ENCODE peak calls at places on chromosomes 6 and 20, in nine cellular contexts. J is erythroblast, K is T-helper 1 cell, E is NCI-H345, H is AG08395, M is GDM1, F is small intestine, P is activated gamma-delta T cell treated with Interleukin-2 at 50 U/mL for 16 hours, Q is hepatocyte. R is an unnamed sample.

GRCh38 chr20:43459022-43459942 is 1.6 kb downstream of the SRSF6 start:
- DNase-seq in F (peak), Q (no peak), J (peak), H (no peak), M (no peak), P (no peak), K (peak), E (no peak), R (no peak)

GRCh38 chr6:98657764-98658163 is 176.6 kb upstream of the POU3F2 start:
- DNase-seq in J (peak), F (peak), E (no peak), M (peak), K (no peak), H (peak), Q (peak), P (no peak), R (peak)

GRCh38 chr6:48177786-48178185 is 66.8 kb upstream of the PTCHD4 start:
- DNase-seq in E (no peak), H (no peak), J (no peak), M (no peak), P (no peak), F (no peak), K (no peak), Q (no peak), R (no peak)

GRCh38 chr20:37386505-37387201 is 40.7 kb downstream of the SRC start:
- DNase-seq in K (no peak), H (no peak), J (no peak), E (no peak), P (no peak), Q (peak), F (no peak), M (no peak), R (no peak)

GRCh38 chr6:90028995-90029635 is 134.8 kb downstream of the GJA10 start:
- DNase-seq in H (no peak), F (no peak), E (no peak), P (no peak), K (no peak), Q (no peak), M (no peak), J (no peak), R (no peak)

GRCh38 chr6:131136021-131136847 is 967 bp downstream of the AKAP7 start:
- DNase-seq in E (no peak), H (peak), K (no peak), P (no peak), M (peak), J (peak), Q (peak), F (peak), R (peak)

GRCh38 chr6:113318553-113318952 is 538.6 kb upstream of the MARCKS start:
- DNase-seq in K (no peak), H (no peak), F (no peak), M (no peak), E (peak), P (no peak), Q (no peak), J (no peak), R (peak)

GRCh38 chr20:36093025-36093803 is 61.3 kb upstream of the EPB41L1 start:
- DNase-seq in J (peak), F (peak), Q (peak), K (peak), P (peak), M (no peak), H (no peak), E (peak), R (no peak)

GRCh38 chr6:26312501-26313390 is 52.3 kb upstream of the BTN3A2 start:
- DNase-seq in K (peak), P (peak), H (no peak), F (peak), E (peak), M (peak), Q (peak), J (peak), R (peak)

GRCh38 chr20:31859266-31859997 is 10.9 kb downstream of the DUSP15 start:
- DNase-seq in K (no peak), Q (no peak), H (no peak), F (no peak), J (no peak), P (no peak), E (no peak), M (no peak), R (no peak)

GRCh38 chr6:12718025-12718424 is 1.5 kb downstream of the PHACTR1 start:
- DNase-seq in K (no peak), H (peak), E (no peak), P (no peak), F (no peak), M (no peak), Q (peak), J (no peak), R (no peak)

GRCh38 chr6:90496191-90496590 is 90.7 kb downstream of the MAP3K7 start:
- DNase-seq in E (no peak), H (no peak), P (no peak), K (no peak), J (no peak), F (no peak), Q (no peak), M (no peak), R (no peak)

GRCh38 chr6:146545608-146546007 is 2.0 kb downstream of the RAB32 start:
- DNase-seq in E (no peak), P (no peak), F (no peak), M (no peak), H (peak), Q (peak), K (no peak), J (no peak), R (peak)

GRCh38 chr6:56527934-56528333 is 114.8 kb downstream of the DST start:
- DNase-seq in M (no peak), H (no peak), J (no peak), P (no peak), K (no peak), F (no peak), Q (no peak), E (no peak), R (no peak)

GRCh38 chr6:88662163-88662580 is 301.2 kb downstream of the RNGTT start:
- DNase-seq in H (no peak), P (no peak), K (no peak), M (no peak), J (no peak), Q (peak), F (peak), E (no peak), R (no peak)

GRCh38 chr20:51562027-51562333 is 19.5 kb upstream of the NFATC2 start:
- DNase-seq in M (no peak), P (no peak), Q (no peak), K (no peak), H (peak), E (no peak), F (no peak), J (no peak), R (peak)

GRCh38 chr20:1334761-1335160 is 5.8 kb upstream of the SDCBP2 start:
- DNase-seq in Q (no peak), H (no peak), K (no peak), P (no peak), M (no peak), J (peak), E (no peak), F (no peak), R (no peak)

GRCh38 chr20:2578430-2579192 is 42.2 kb downstream of the TMC2 start:
- DNase-seq in F (peak), P (no peak), K (no peak), Q (peak), J (peak), E (peak), H (no peak), M (no peak), R (no peak)

GRCh38 chr6:128465368-128466343 is 54.7 kb downstream of the PTPRK start:
- DNase-seq in K (no peak), E (no peak), H (no peak), M (no peak), J (no peak), P (no peak), F (peak), Q (no peak), R (no peak)

GRCh38 chr6:3260772-3261517 is 2.2 kb downstream of the PSMG4 start:
- DNase-seq in F (peak), M (no peak), J (no peak), H (no peak), P (no peak), K (no peak), E (no peak), Q (no peak), R (no peak)

R was measured in foreskin melanocyte.